ENCODE peak calls at places on chromosomes 7 and 10, in ten cellular contexts. N is tibial nerve, Y is heart left ventricle, E is HCT116, J is cardiac muscle cell, W is heart right ventricle, T is uterus, G is OCI-LY7, D is SK-N-SH, C is astrocyte. O is an unnamed sample. For H3K4me1, the result is how much of the 10 kb centered on the place peaks cover.

GRCh38 chr7:107909445-107909844 is 18.5 kb downstream of the DLD start:
- DNase-seq in E (no peak), G (no peak), T (no peak), Y (no peak), C (no peak), D (no peak), W (no peak), N (no peak), J (no peak), O (no peak)

GRCh38 chr7:103773726-103774125 is 215.7 kb downstream of the RELN start:
- DNase-seq in N (no peak), D (no peak), Y (no peak), C (no peak), J (no peak), G (no peak), E (no peak), T (no peak), W (no peak), O (no peak)

GRCh38 chr10:21166557-21167287 is 269.6 kb upstream of the NEBL start:
- DNase-seq in T (no peak), Y (no peak), D (no peak), G (no peak), J (no peak), E (no peak), W (no peak), C (no peak), N (no peak), O (peak)

GRCh38 chr10:7857259-7857658 is 39.0 kb downstream of the TAF3 start:
- DNase-seq in C (no peak), Y (no peak), W (no peak), G (no peak), N (no peak), T (no peak), E (no peak), D (no peak), J (no peak), O (peak)

GRCh38 chr10:75402486-75403143 is 1.1 kb upstream of the ZNF503 start:
- DNase-seq in D (peak), T (peak), E (no peak), C (no peak), G (no peak), N (peak), J (peak), Y (peak), W (peak), O (peak)

GRCh38 chr7:52838981-52839411 is 196.4 kb upstream of the POM121L12 start:
- DNase-seq in G (no peak), W (no peak), J (no peak), D (no peak), N (no peak), T (no peak), C (peak), E (no peak), Y (no peak), O (no peak)

GRCh38 chr7:43658718-43659548 is 70.4 kb downstream of the COA1 start:
- DNase-seq in N (no peak), J (no peak), T (no peak), E (no peak), D (no peak), G (no peak), W (no peak), C (peak), Y (no peak), O (no peak)

GRCh38 chr10:133473270-133473669 is 19.5 kb downstream of the SCART1 start:
- DNase-seq in W (no peak), D (no peak), J (no peak), Y (no peak), G (no peak), N (no peak), T (no peak), C (no peak), E (no peak), O (no peak)

GRCh38 chr10:35881320-35881719 is 239.2 kb upstream of the FZD8 start:
- DNase-seq in D (no peak), J (no peak), N (no peak), T (no peak), G (no peak), E (no peak), Y (no peak), W (no peak), C (no peak), O (no peak)

GRCh38 chr7:47574473-47575328 is 7.2 kb downstream of the TNS3 start:
- DNase-seq in J (no peak), C (peak), D (no peak), N (no peak), E (no peak), W (peak), G (peak), Y (no peak), T (no peak), O (no peak)

GRCh38 chr7:1733908-1734252 is 63.8 kb downstream of the ELFN1 start:
- DNase-seq in D (peak), E (no peak), Y (no peak), N (no peak), J (no peak), W (no peak), T (no peak), C (no peak), G (no peak), O (no peak)

GRCh38 chr7:28988818-28989595 is 30.9 kb upstream of the TRIL start:
- DNase-seq in G (no peak), T (peak), E (no peak), C (peak), D (no peak), W (no peak), J (no peak), Y (peak), N (no peak), O (peak)

GRCh38 chr7:26912933-26913536 is 48.6 kb upstream of the SKAP2 start:
- DNase-seq in E (no peak), D (no peak), N (no peak), C (no peak), J (no peak), W (no peak), Y (no peak), G (no peak), T (no peak), O (no peak)

GRCh38 chr10:18618995-18619394 is 32.4 kb downstream of the NSUN6 start:
- DNase-seq in Y (peak), E (no peak), C (peak), D (no peak), T (no peak), N (no peak), W (peak), G (no peak), J (peak), O (no peak)

GRCh38 chr7:87128883-87129282 is 23.4 kb upstream of the DMTF1 start:
- DNase-seq in J (peak), Y (no peak), N (no peak), W (no peak), G (no peak), C (no peak), T (no peak), E (no peak), D (no peak), O (no peak)

GRCh38 chr10:58305821-58306220 is 29.0 kb upstream of the UBE2D1 start:
- DNase-seq in G (no peak), J (no peak), Y (no peak), C (no peak), N (no peak), E (no peak), W (no peak), T (no peak), D (no peak), O (no peak)

GRCh38 chr10:11610151-11610854 is 1.1 kb downstream of the USP6NL start:
- DNase-seq in E (no peak), J (no peak), T (no peak), Y (no peak), G (peak), C (no peak), D (no peak), N (no peak), W (no peak), O (no peak)

GRCh38 chr10:116045957-116046356 is 227.0 kb downstream of the GFRA1 start:
- DNase-seq in N (no peak), D (no peak), T (no peak), W (no peak), C (no peak), E (no peak), J (no peak), G (no peak), Y (no peak), O (no peak)

GRCh38 chr7:38318803-38319416 is 45.5 kb upstream of the TARP start:
- DNase-seq in N (no peak), D (peak), E (peak), C (peak), T (peak), J (peak), Y (no peak), W (peak), G (peak), O (no peak)

GRCh38 chr7:106443156-106443555 is 158.4 kb upstream of the NAMPT start:
- DNase-seq in J (no peak), N (no peak), C (no peak), E (no peak), G (no peak), T (no peak), W (no peak), D (no peak), Y (no peak), O (no peak)

GRCh38 chr7:117590191-117590590 is 110.4 kb downstream of the CFTR start:
- DNase-seq in Y (no peak), W (no peak), J (no peak), D (no peak), G (no peak), N (no peak), E (no peak), T (no peak), C (no peak), O (no peak)

GRCh38 chr10:73053275-73053674 is 43.4 kb downstream of the P4HA1 start:
- DNase-seq in E (no peak), Y (no peak), N (no peak), J (no peak), T (no peak), D (peak), C (no peak), W (no peak), G (no peak), O (no peak)

GRCh38 chr10:52215745-52216361 is 98.2 kb upstream of the DKK1 start:
- DNase-seq in G (peak), D (peak), J (peak), Y (peak), T (peak), N (no peak), W (peak), C (peak), E (peak), O (peak)

GRCh38 chr10:98225000-98225399 is 43.0 kb downstream of the LOXL4 start:
- DNase-seq in J (no peak), D (peak), T (no peak), E (no peak), G (no peak), C (peak), N (no peak), W (no peak), Y (no peak), O (no peak)

GRCh38 chr10:92125169-92125543 is 165.7 kb downstream of the CPEB3 start:
- DNase-seq in N (no peak), C (no peak), G (no peak), W (peak), E (no peak), Y (no peak), J (no peak), D (no peak), T (no peak), O (peak)

GRCh38 chr10:92121686-92122492 is 169.0 kb downstream of the CPEB3 start:
- DNase-seq in J (no peak), C (no peak), W (no peak), N (no peak), E (no peak), Y (no peak), D (no peak), G (no peak), T (no peak), O (no peak)

GRCh38 chr10:92124524-92125168 is 166.2 kb downstream of the CPEB3 start:
- DNase-seq in J (peak), W (peak), Y (peak), G (no peak), D (no peak), C (peak), E (no peak), N (no peak), T (no peak), O (peak)

GRCh38 chr10:92123031-92123450 is 167.8 kb downstream of the CPEB3 start:
- DNase-seq in Y (no peak), W (no peak), E (no peak), C (no peak), T (no peak), D (no peak), G (no peak), N (no peak), J (no peak), O (peak)

DNA sequence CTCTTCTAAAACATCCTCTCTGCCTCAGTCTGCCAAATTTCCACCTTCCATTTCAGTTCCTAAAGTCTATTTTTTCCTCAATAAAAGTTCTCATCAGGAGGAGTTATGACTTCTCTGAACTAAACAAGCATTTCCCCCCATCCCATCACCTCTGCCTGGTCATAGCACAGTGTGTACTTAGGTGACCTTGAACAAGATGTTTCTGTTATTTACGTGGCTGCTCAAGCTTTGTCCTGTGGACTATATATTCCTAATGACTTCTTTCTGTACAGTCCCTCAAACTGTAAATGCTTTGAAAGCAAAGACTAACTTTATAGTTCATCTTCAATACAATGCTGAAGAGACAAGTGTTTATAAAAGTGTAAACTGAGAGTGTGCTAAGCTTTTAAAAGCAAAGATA is 166.9 kb downstream of the CPEB3 start:
- DNase-seq in T (no peak), N (no peak), Y (no peak), W (no peak), G (no peak), C (no peak), E (no peak), J (no peak), D (no peak), O (peak)
- H3K4me1 ChIP-seq in T (under half), N (under half), Y (under half), W (half or more), G (under half), C (under half), E (under half), J (under half), D (under half), O (half or more)

GRCh38 chr10:85599081-85599480 is 767.5 kb downstream of the GRID1 start:
- DNase-seq in D (no peak), C (no peak), W (no peak), G (no peak), E (no peak), Y (no peak), N (no peak), J (no peak), T (no peak), O (no peak)
- H3K4me1 ChIP-seq in D (under half), C (under half), W (under half), G (under half), E (under half), Y (under half), N (under half), J (under half), T (under half), O (under half)

DNA sequence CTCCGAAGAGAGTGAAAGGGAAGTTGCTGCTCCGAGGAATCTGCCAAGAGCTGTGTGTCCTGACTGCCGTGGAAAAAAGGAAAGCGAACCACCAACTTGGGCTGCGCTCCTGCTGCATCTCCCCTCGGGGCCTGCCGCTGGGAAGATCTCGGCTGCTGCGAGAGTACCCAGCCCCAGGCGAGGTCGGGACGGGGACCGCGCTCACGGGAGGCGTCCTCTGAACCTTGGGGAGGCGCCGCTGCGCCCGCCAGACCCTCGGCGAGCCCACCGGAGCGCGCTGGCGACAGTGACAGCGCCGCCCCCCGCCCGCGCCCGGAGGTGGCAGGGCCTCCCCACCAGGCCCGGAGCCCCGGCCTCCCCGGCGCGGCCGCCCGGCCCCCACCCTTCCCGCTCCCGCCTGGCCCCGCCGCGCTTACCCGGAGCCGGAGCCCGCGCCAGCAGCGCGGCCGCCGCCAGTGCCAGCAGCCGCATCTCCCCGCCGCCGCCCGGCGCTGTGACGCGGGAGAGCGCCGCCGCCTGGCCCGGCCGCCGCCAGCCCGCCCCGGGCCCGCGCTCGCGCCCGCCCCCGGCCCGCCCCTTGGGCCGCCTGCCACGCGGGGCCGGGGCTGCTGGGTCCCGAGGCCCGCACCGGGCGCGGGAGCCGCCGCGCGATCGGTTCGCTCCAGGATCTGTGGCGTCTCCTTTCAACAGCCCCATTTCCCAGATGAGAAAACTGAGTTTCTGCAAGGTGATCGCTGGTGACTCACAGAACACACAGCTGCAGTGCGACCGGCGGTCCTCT is at the start of gene VSTM4:
- DNase-seq in D (peak), C (peak), E (no peak), J (peak), G (no peak), N (no peak), T (peak), W (peak), Y (peak), O (no peak)
- H3K4me1 ChIP-seq in D (under half), C (under half), E (under half), J (under half), G (under half), N (under half), T (under half), W (under half), Y (under half), O (under half)

GRCh38 chr10:125095228-125095627 is 65.1 kb downstream of the CTBP2 start:
- DNase-seq in G (no peak), N (no peak), T (no peak), W (no peak), E (no peak), D (no peak), C (no peak), J (no peak), Y (no peak), O (peak)

GRCh38 chr10:125094826-125095225 is 65.5 kb downstream of the CTBP2 start:
- DNase-seq in D (no peak), Y (peak), T (no peak), W (no peak), J (no peak), G (no peak), C (no peak), E (no peak), N (no peak), O (no peak)

GRCh38 chr10:125094111-125094705 is 66.2 kb downstream of the CTBP2 start:
- DNase-seq in N (no peak), D (no peak), J (no peak), G (no peak), Y (no peak), W (no peak), T (no peak), E (no peak), C (no peak), O (no peak)

GRCh38 chr10:125096371-125096770 is 64.0 kb downstream of the CTBP2 start:
- DNase-seq in D (no peak), W (no peak), Y (no peak), C (no peak), J (no peak), T (no peak), N (no peak), G (no peak), E (no peak), O (peak)

DNA sequence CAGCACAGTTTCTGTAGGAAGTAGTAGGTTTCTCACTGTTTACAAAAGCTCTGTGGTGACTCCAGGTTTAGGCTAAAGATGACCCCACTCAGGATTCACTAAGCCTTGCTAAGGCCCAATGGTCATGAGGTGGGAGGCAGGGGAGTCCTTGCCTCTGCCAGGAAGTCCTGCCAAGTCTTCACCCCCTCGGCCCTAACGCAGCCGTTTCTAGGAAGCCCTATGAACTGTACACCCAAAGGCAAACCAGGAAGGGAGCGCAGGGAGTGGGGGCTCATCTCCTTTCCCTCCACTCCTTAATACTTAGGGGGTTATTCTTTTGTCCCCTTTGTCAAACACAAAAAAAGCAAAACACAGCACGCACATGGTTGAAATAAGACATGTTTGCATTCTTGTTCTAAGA is 64.6 kb downstream of the CTBP2 start:
- DNase-seq in W (no peak), J (no peak), Y (no peak), E (no peak), N (no peak), G (no peak), C (no peak), T (no peak), D (no peak), O (no peak)
- H3K4me1 ChIP-seq in W (half or more), J (under half), Y (under half), E (under half), N (under half), G (under half), C (under half), T (under half), D (under half), O (under half)